ENCODE peak calls at places on chromosome 7, in eight cellular contexts. One of them, this sample, is unnamed.

GRCh38 chr7:107813524-107813923 is 10.5 kb upstream of the SLC26A3 start:
- DNase-seq in Calu3: no peak
- DNase-seq in thyroid gland: no peak
- DNase-seq in CD4-positive, alpha-beta T cell: no peak
- DNase-seq in glutamatergic neuron: no peak
- DNase-seq in testis: no peak
- DNase-seq in NB4: no peak
- DNase-seq in neural crest cell: no peak
- DNase-seq in this sample: no peak

GRCh38 chr7:38512704-38513103 is 118.5 kb downstream of the AMPH start:
- DNase-seq in Calu3: no peak
- DNase-seq in thyroid gland: no peak
- DNase-seq in CD4-positive, alpha-beta T cell: no peak
- DNase-seq in glutamatergic neuron: no peak
- DNase-seq in testis: no peak
- DNase-seq in NB4: no peak
- DNase-seq in neural crest cell: no peak
- DNase-seq in this sample: no peak

GRCh38 chr7:24573554-24574338 is 494 bp downstream of the PALS2 start:
- DNase-seq in Calu3: peak
- DNase-seq in thyroid gland: peak
- DNase-seq in CD4-positive, alpha-beta T cell: peak
- DNase-seq in glutamatergic neuron: peak
- DNase-seq in testis: peak
- DNase-seq in NB4: peak
- DNase-seq in neural crest cell: peak
- DNase-seq in this sample: peak

GRCh38 chr7:139180700-139181311 is 50.2 kb upstream of the UBN2 start:
- DNase-seq in Calu3: no peak
- DNase-seq in thyroid gland: no peak
- DNase-seq in CD4-positive, alpha-beta T cell: no peak
- DNase-seq in glutamatergic neuron: no peak
- DNase-seq in testis: no peak
- DNase-seq in NB4: no peak
- DNase-seq in neural crest cell: no peak
- DNase-seq in this sample: no peak

GRCh38 chr7:36607206-36607515 is 117.1 kb downstream of the AOAH start:
- DNase-seq in Calu3: no peak
- DNase-seq in thyroid gland: no peak
- DNase-seq in CD4-positive, alpha-beta T cell: no peak
- DNase-seq in glutamatergic neuron: no peak
- DNase-seq in testis: no peak
- DNase-seq in NB4: no peak
- DNase-seq in neural crest cell: no peak
- DNase-seq in this sample: no peak

GRCh38 chr7:64625114-64626082 is 40.5 kb upstream of the ZNF107 start:
- DNase-seq in Calu3: no peak
- DNase-seq in thyroid gland: no peak
- DNase-seq in CD4-positive, alpha-beta T cell: no peak
- DNase-seq in glutamatergic neuron: no peak
- DNase-seq in testis: no peak
- DNase-seq in NB4: peak
- DNase-seq in neural crest cell: no peak
- DNase-seq in this sample: no peak

GRCh38 chr7:84251183-84251845 is 56.7 kb upstream of the SEMA3A start:
- DNase-seq in Calu3: no peak
- DNase-seq in thyroid gland: no peak
- DNase-seq in CD4-positive, alpha-beta T cell: no peak
- DNase-seq in glutamatergic neuron: no peak
- DNase-seq in testis: no peak
- DNase-seq in NB4: no peak
- DNase-seq in neural crest cell: no peak
- DNase-seq in this sample: no peak

GRCh38 chr7:112089551-112089950 is 116.6 kb downstream of the DOCK4 start:
- DNase-seq in Calu3: no peak
- DNase-seq in thyroid gland: no peak
- DNase-seq in CD4-positive, alpha-beta T cell: no peak
- DNase-seq in glutamatergic neuron: no peak
- DNase-seq in testis: no peak
- DNase-seq in NB4: no peak
- DNase-seq in neural crest cell: no peak
- DNase-seq in this sample: no peak

GRCh38 chr7:77727936-77728701 is 31.9 kb downstream of the RSBN1L start:
- DNase-seq in Calu3: no peak
- DNase-seq in thyroid gland: no peak
- DNase-seq in CD4-positive, alpha-beta T cell: no peak
- DNase-seq in glutamatergic neuron: peak
- DNase-seq in testis: no peak
- DNase-seq in NB4: no peak
- DNase-seq in neural crest cell: no peak
- DNase-seq in this sample: no peak

GRCh38 chr7:78301361-78301760 is 502.8 kb downstream of the PHTF2 start:
- DNase-seq in Calu3: no peak
- DNase-seq in thyroid gland: peak
- DNase-seq in CD4-positive, alpha-beta T cell: no peak
- DNase-seq in glutamatergic neuron: no peak
- DNase-seq in testis: no peak
- DNase-seq in NB4: no peak
- DNase-seq in neural crest cell: no peak
- DNase-seq in this sample: no peak

GRCh38 chr7:73963252-73963822 is 64.6 kb upstream of the ELN start:
- DNase-seq in Calu3: no peak
- DNase-seq in thyroid gland: no peak
- DNase-seq in CD4-positive, alpha-beta T cell: no peak
- DNase-seq in glutamatergic neuron: no peak
- DNase-seq in testis: no peak
- DNase-seq in NB4: no peak
- DNase-seq in neural crest cell: no peak
- DNase-seq in this sample: no peak

GRCh38 chr7:154416714-154417113 is 364.5 kb downstream of the DPP6 start:
- DNase-seq in Calu3: no peak
- DNase-seq in thyroid gland: no peak
- DNase-seq in CD4-positive, alpha-beta T cell: no peak
- DNase-seq in glutamatergic neuron: no peak
- DNase-seq in testis: no peak
- DNase-seq in NB4: no peak
- DNase-seq in neural crest cell: no peak
- DNase-seq in this sample: no peak

GRCh38 chr7:22784346-22784745 is 38.3 kb downstream of the TOMM7 start:
- DNase-seq in Calu3: no peak
- DNase-seq in thyroid gland: no peak
- DNase-seq in CD4-positive, alpha-beta T cell: no peak
- DNase-seq in glutamatergic neuron: no peak
- DNase-seq in testis: no peak
- DNase-seq in NB4: no peak
- DNase-seq in neural crest cell: no peak
- DNase-seq in this sample: no peak

GRCh38 chr7:108291135-108291508 is 161.0 kb upstream of the LAMB4 start:
- DNase-seq in Calu3: no peak
- DNase-seq in thyroid gland: no peak
- DNase-seq in CD4-positive, alpha-beta T cell: no peak
- DNase-seq in glutamatergic neuron: no peak
- DNase-seq in testis: no peak
- DNase-seq in NB4: no peak
- DNase-seq in neural crest cell: no peak
- DNase-seq in this sample: no peak

GRCh38 chr7:49860293-49860692 is 86.9 kb downstream of the VWC2 start:
- DNase-seq in Calu3: no peak
- DNase-seq in thyroid gland: no peak
- DNase-seq in CD4-positive, alpha-beta T cell: no peak
- DNase-seq in glutamatergic neuron: no peak
- DNase-seq in testis: no peak
- DNase-seq in NB4: no peak
- DNase-seq in neural crest cell: no peak
- DNase-seq in this sample: no peak

GRCh38 chr7:34107306-34107705 is 202.0 kb downstream of the BMPER start:
- DNase-seq in Calu3: no peak
- DNase-seq in thyroid gland: no peak
- DNase-seq in CD4-positive, alpha-beta T cell: no peak
- DNase-seq in glutamatergic neuron: no peak
- DNase-seq in testis: no peak
- DNase-seq in NB4: peak
- DNase-seq in neural crest cell: no peak
- DNase-seq in this sample: no peak

GRCh38 chr7:159023216-159023615 is 121.5 kb downstream of the VIPR2 start:
- DNase-seq in Calu3: no peak
- DNase-seq in thyroid gland: no peak
- DNase-seq in CD4-positive, alpha-beta T cell: no peak
- DNase-seq in glutamatergic neuron: no peak
- DNase-seq in testis: peak
- DNase-seq in NB4: no peak
- DNase-seq in neural crest cell: no peak
- DNase-seq in this sample: peak

GRCh38 chr7:80705164-80705781 is 66.8 kb downstream of the CD36 start:
- DNase-seq in Calu3: no peak
- DNase-seq in thyroid gland: no peak
- DNase-seq in CD4-positive, alpha-beta T cell: no peak
- DNase-seq in glutamatergic neuron: no peak
- DNase-seq in testis: no peak
- DNase-seq in NB4: no peak
- DNase-seq in neural crest cell: no peak
- DNase-seq in this sample: no peak

DNA sequence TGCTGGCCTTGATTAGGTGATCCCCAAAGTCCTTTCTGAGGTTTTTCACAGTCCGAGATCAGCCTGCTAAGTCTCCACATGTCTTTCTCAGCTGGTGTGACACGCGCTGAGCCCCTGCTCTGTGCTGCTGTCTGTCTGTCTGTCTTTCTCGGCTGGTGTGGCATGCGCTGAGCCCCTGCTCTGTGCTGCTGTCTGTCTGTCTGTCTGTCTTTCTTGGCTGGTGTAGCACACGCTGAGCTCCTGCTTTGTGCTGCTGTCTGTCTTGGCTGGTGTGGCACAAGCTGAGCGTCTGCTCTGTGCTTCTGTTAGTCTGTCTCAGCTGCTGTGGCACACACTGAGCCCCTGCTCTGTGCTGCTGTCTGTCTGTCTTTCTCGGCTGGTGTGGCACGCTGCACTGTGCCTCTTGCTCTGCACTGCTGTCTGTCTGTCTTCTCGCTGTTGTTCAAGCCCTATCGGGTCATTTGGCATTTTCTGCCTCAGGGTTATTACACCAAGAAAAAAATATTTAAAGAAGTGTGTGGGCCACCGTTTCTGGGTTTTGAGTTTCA is 217.3 kb upstream of the SHH start:
- DNase-seq in Calu3: no peak
- DNase-seq in thyroid gland: no peak
- DNase-seq in CD4-positive, alpha-beta T cell: no peak
- DNase-seq in glutamatergic neuron: no peak
- DNase-seq in testis: no peak
- DNase-seq in NB4: no peak
- DNase-seq in neural crest cell: no peak
- DNase-seq in this sample: no peak
- TF ChIP-seq CTCF in Calu3: no peak
- TF ChIP-seq CTCF in thyroid gland: no peak
- TF ChIP-seq CTCF in CD4-positive, alpha-beta T cell: no peak
- TF ChIP-seq CTCF in glutamatergic neuron: no peak
- TF ChIP-seq CTCF in testis: no peak
- TF ChIP-seq CTCF in NB4: no peak
- TF ChIP-seq CTCF in neural crest cell: no peak
- TF ChIP-seq CTCF in this sample: no peak

DNA sequence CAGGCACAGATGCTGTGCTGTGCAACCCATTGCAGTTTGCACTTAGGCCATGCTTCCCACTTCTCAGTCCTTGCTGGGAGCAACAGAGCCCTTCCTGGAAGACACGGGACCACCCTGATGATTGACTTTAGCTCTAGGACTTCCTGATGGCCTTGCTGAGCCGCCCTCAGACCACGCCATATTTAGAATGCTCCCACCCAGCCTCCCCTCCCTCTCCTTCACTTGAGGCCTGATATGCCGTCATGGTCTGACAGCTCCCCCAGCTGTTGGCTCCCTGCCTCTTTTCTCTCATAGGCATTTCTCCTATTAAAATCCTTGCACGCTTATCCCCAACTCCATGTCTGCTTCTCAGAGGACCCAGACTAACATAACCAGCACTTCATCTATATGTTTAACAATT is 29.4 kb upstream of the GATAD1 start:
- DNase-seq in Calu3: no peak
- DNase-seq in thyroid gland: peak
- DNase-seq in CD4-positive, alpha-beta T cell: no peak
- DNase-seq in glutamatergic neuron: no peak
- DNase-seq in testis: peak
- DNase-seq in NB4: peak
- DNase-seq in neural crest cell: no peak
- DNase-seq in this sample: no peak
- TF ChIP-seq CTCF in Calu3: no peak
- TF ChIP-seq CTCF in thyroid gland: no peak
- TF ChIP-seq CTCF in CD4-positive, alpha-beta T cell: no peak
- TF ChIP-seq CTCF in glutamatergic neuron: no peak
- TF ChIP-seq CTCF in testis: no peak
- TF ChIP-seq CTCF in NB4: no peak
- TF ChIP-seq CTCF in neural crest cell: no peak
- TF ChIP-seq CTCF in this sample: no peak

GRCh38 chr7:105745681-105746330 is 130.6 kb downstream of the ATXN7L1 start:
- DNase-seq in Calu3: no peak
- DNase-seq in thyroid gland: no peak
- DNase-seq in CD4-positive, alpha-beta T cell: no peak
- DNase-seq in glutamatergic neuron: no peak
- DNase-seq in testis: no peak
- DNase-seq in NB4: no peak
- DNase-seq in neural crest cell: no peak
- DNase-seq in this sample: no peak

GRCh38 chr7:105743351-105743812 is 133.0 kb downstream of the ATXN7L1 start:
- DNase-seq in Calu3: no peak
- DNase-seq in thyroid gland: no peak
- DNase-seq in CD4-positive, alpha-beta T cell: no peak
- DNase-seq in glutamatergic neuron: no peak
- DNase-seq in testis: no peak
- DNase-seq in NB4: no peak
- DNase-seq in neural crest cell: no peak
- DNase-seq in this sample: no peak

GRCh38 chr7:105752671-105753275 is 123.6 kb downstream of the ATXN7L1 start:
- DNase-seq in Calu3: no peak
- DNase-seq in thyroid gland: peak
- DNase-seq in CD4-positive, alpha-beta T cell: no peak
- DNase-seq in glutamatergic neuron: no peak
- DNase-seq in testis: no peak
- DNase-seq in NB4: no peak
- DNase-seq in neural crest cell: no peak
- DNase-seq in this sample: no peak

GRCh38 chr7:105751054-105751453 is 125.3 kb downstream of the ATXN7L1 start:
- DNase-seq in Calu3: no peak
- DNase-seq in thyroid gland: no peak
- DNase-seq in CD4-positive, alpha-beta T cell: no peak
- DNase-seq in glutamatergic neuron: no peak
- DNase-seq in testis: no peak
- DNase-seq in NB4: no peak
- DNase-seq in neural crest cell: no peak
- DNase-seq in this sample: no peak

GRCh38 chr7:105748701-105749100 is 127.7 kb downstream of the ATXN7L1 start:
- DNase-seq in Calu3: no peak
- DNase-seq in thyroid gland: peak
- DNase-seq in CD4-positive, alpha-beta T cell: no peak
- DNase-seq in glutamatergic neuron: no peak
- DNase-seq in testis: no peak
- DNase-seq in NB4: no peak
- DNase-seq in neural crest cell: no peak
- DNase-seq in this sample: no peak
- TF ChIP-seq CTCF in Calu3: no peak
- TF ChIP-seq CTCF in thyroid gland: no peak
- TF ChIP-seq CTCF in CD4-positive, alpha-beta T cell: no peak
- TF ChIP-seq CTCF in glutamatergic neuron: no peak
- TF ChIP-seq CTCF in testis: no peak
- TF ChIP-seq CTCF in NB4: no peak
- TF ChIP-seq CTCF in neural crest cell: no peak
- TF ChIP-seq CTCF in this sample: no peak

GRCh38 chr7:135557455-135558336 is at the start of gene NUP205:
- DNase-seq in Calu3: peak
- DNase-seq in thyroid gland: peak
- DNase-seq in CD4-positive, alpha-beta T cell: peak
- DNase-seq in glutamatergic neuron: peak
- DNase-seq in testis: peak
- DNase-seq in NB4: peak
- DNase-seq in neural crest cell: peak
- DNase-seq in this sample: peak
- TF ChIP-seq CTCF in Calu3: no peak
- TF ChIP-seq CTCF in thyroid gland: no peak
- TF ChIP-seq CTCF in CD4-positive, alpha-beta T cell: no peak
- TF ChIP-seq CTCF in glutamatergic neuron: no peak
- TF ChIP-seq CTCF in testis: no peak
- TF ChIP-seq CTCF in NB4: no peak
- TF ChIP-seq CTCF in neural crest cell: no peak
- TF ChIP-seq CTCF in this sample: no peak

This sample was measured in sigmoid colon.